ENCODE peak calls at places on chromosomes 6 and 20, in nine cellular contexts. X is activated CD4-positive, alpha-beta T cell treated with anti-CD3 and anti-CD28 coated beads, Interleukin-2, amount 50 U/mL, for 1 hour; G is GM04504; C is fibroblast of the conjunctiva; F is endothelial cell of umbilical vein; L is COR-L47; A is GM23338; R is IMR-90; T is mesenchymal stem cell. H is an unnamed sample.

GRCh38 chr6:64732888-64733287 is 974.1 kb downstream of the EYS start:
- DNase-seq in L (no peak), C (no peak), X (no peak), R (no peak), G (no peak), F (peak; percentile 58), T (peak; percentile 59), A (peak; percentile 45), H (peak; percentile 62)

GRCh38 chr20:50704971-50705370 is 13.6 kb upstream of the RIPOR3 start:
- DNase-seq in X (no peak), R (peak; percentile 87), A (no peak), G (no peak), T (peak; percentile 75), F (no peak), C (no peak), L (no peak), H (no peak)

GRCh38 chr6:170081556-170081955 is 209.3 kb downstream of the DLL1 start:
- DNase-seq in G (no peak), T (no peak), F (no peak), A (no peak), X (no peak), R (no peak), C (no peak), L (no peak), H (no peak)

GRCh38 chr20:63652192-63652980 is 838 bp downstream of the STMN3 start:
- DNase-seq in A (peak; percentile 61), L (peak; percentile 30), R (no peak), X (peak; percentile 22), T (no peak), F (no peak), C (no peak), G (no peak), H (no peak)

GRCh38 chr20:47704746-47705496 is 80.4 kb downstream of the SULF2 start:
- DNase-seq in R (no peak), L (peak; percentile 25), X (no peak), G (no peak), A (no peak), T (no peak), F (no peak), C (no peak), H (no peak)

GRCh38 chr6:1767481-1768246 is 157.9 kb downstream of the FOXC1 start:
- DNase-seq in R (peak; percentile 46), F (peak; percentile 38), C (peak; percentile 74), X (no peak), G (peak; percentile 65), L (no peak), A (no peak), T (peak; percentile 23), H (no peak)

GRCh38 chr6:56475736-56476457 is 166.8 kb downstream of the DST start:
- DNase-seq in A (no peak), C (no peak), F (peak; percentile 74), L (peak; percentile 8), X (no peak), R (peak; percentile 71), T (no peak), G (no peak), H (no peak)

GRCh38 chr6:149860513-149860833 is 3.7 kb downstream of the LRP11 start:
- DNase-seq in T (no peak), X (no peak), G (no peak), R (no peak), A (no peak), F (no peak), C (no peak), L (no peak), H (no peak)

GRCh38 chr6:56664007-56664406 is 21.3 kb upstream of the DST start:
- DNase-seq in G (no peak), X (no peak), L (no peak), A (no peak), T (no peak), C (no peak), R (no peak), F (no peak), H (no peak)

GRCh38 chr6:152566040-152566875 is 70.9 kb downstream of the SYNE1 start:
- DNase-seq in T (no peak), C (no peak), F (peak; percentile 14), L (no peak), X (no peak), R (no peak), G (no peak), A (no peak), H (no peak)

GRCh38 chr6:153117986-153118886 is 12.8 kb downstream of the RGS17 start:
- DNase-seq in T (peak; percentile 75), C (no peak), F (no peak), A (no peak), L (no peak), X (no peak), G (peak; percentile 38), R (peak; percentile 83), H (no peak)

GRCh38 chr20:6502999-6503398 is 264.5 kb upstream of the BMP2 start:
- DNase-seq in L (no peak), T (no peak), G (no peak), R (no peak), X (no peak), A (no peak), C (no peak), F (peak; percentile 16), H (no peak)

GRCh38 chr6:112951829-112952228 is 604.7 kb downstream of the RFPL4B start:
- DNase-seq in R (no peak), F (peak; percentile 59), C (no peak), T (peak; percentile 46), X (no peak), G (no peak), A (no peak), L (peak; percentile 85), H (no peak)

GRCh38 chr6:166640342-166641043 is 13.4 kb upstream of the RPS6KA2 start:
- DNase-seq in G (no peak), T (no peak), F (peak; percentile 76), L (no peak), R (no peak), C (no peak), A (peak; percentile 47), X (no peak), H (no peak)

GRCh38 chr6:85126448-85127178 is 323.3 kb upstream of the NT5E start:
- DNase-seq in A (peak; percentile 88), C (no peak), F (peak; percentile 75), G (peak; percentile 43), R (peak; percentile 2), X (no peak), L (no peak), T (peak; percentile 49), H (peak; percentile 60)

GRCh38 chr20:9628589-9628988 is 114.2 kb downstream of the LAMP5 start:
- DNase-seq in X (no peak), F (no peak), A (no peak), T (no peak), L (no peak), C (no peak), G (no peak), R (no peak), H (no peak)

GRCh38 chr20:60899320-60899719 is 352.7 kb upstream of the CDH4 start:
- DNase-seq in G (no peak), X (no peak), C (no peak), R (no peak), F (no peak), A (no peak), T (no peak), L (no peak), H (no peak)

GRCh38 chr6:12010635-12011275 is 1.4 kb upstream of the HIVEP1 start:
- DNase-seq in L (peak; percentile 53), A (peak; percentile 80), C (no peak), X (no peak), T (no peak), F (no peak), G (no peak), R (no peak), H (no peak)

GRCh38 chr6:24683297-24684296 is 16.7 kb downstream of the ACOT13 start:
- DNase-seq in L (no peak), A (peak; percentile 74), C (no peak), X (no peak), G (no peak), T (no peak), F (no peak), R (no peak), H (no peak)

GRCh38 chr6:104603108-104603745 is 256.5 kb downstream of the HACE1 start:
- DNase-seq in L (no peak), R (no peak), A (no peak), T (no peak), F (no peak), C (no peak), X (no peak), G (no peak), H (no peak)

GRCh38 chr20:42093542-42094440 is 475.6 kb upstream of the CHD6 start:
- DNase-seq in T (no peak), X (no peak), L (peak; percentile 97), F (no peak), G (no peak), R (no peak), A (no peak), C (no peak), H (no peak)

GRCh38 chr6:106685833-106686232 is 56.5 kb downstream of the QRSL1 start:
- DNase-seq in L (no peak), G (no peak), F (no peak), T (no peak), R (peak; percentile 24), A (no peak), X (no peak), C (no peak), H (no peak)

GRCh38 chr6:111011360-111012142 is 29.7 kb downstream of the RPF2 start:
- DNase-seq in A (peak; percentile 64), C (peak; percentile 36), T (peak; percentile 60), R (peak; percentile 55), F (peak; percentile 57), G (no peak), X (no peak), L (peak; percentile 7), H (peak; percentile 23)

GRCh38 chr6:106666290-106667021 is 37.1 kb downstream of the QRSL1 start:
- DNase-seq in A (peak; percentile 72), X (no peak), L (no peak), T (no peak), C (no peak), R (no peak), F (no peak), G (no peak), H (no peak)

H was measured in H4.